ENCODE peak calls at places on chromosome 1, in five cellular contexts. E is fibroblast of mammary gland; J is uterus; C is CD4-positive, alpha-beta T cell; U is activated B cell treated with CpG ODN at 0.5 μM for 24 hours. N is an unnamed sample.

GRCh38 chr1:66676616-66677298 is 75.5 kb upstream of the DYNLT5 start:
- DNase-seq in U (no peak), C (no peak), J (peak; percentile 30), E (peak; percentile 77), N (no peak)

GRCh38 chr1:168629466-168629865 is 53.1 kb downstream of the XCL1 start:
- DNase-seq in C (no peak), U (no peak), E (peak; percentile 31), J (no peak), N (no peak)

GRCh38 chr1:164576311-164577271 is 17.6 kb downstream of the PBX1 start:
- DNase-seq in J (peak; percentile 48), C (no peak), U (no peak), E (peak; percentile 89), N (no peak)

GRCh38 chr1:66931548-66932124 is 6.8 kb downstream of the MIER1 start:
- DNase-seq in U (no peak), J (no peak), C (no peak), E (no peak), N (no peak)

GRCh38 chr1:116748272-116748671 is 6.0 kb upstream of the CD2 start:
- DNase-seq in E (no peak), U (no peak), J (no peak), C (no peak), N (no peak)

GRCh38 chr1:10599194-10599861 is 124.6 kb downstream of the PEX14 start:
- DNase-seq in C (no peak), J (no peak), E (peak; percentile 73), U (no peak), N (no peak)

GRCh38 chr1:168223681-168224515 is 1.9 kb upstream of the SFT2D2 start:
- DNase-seq in C (no peak), U (no peak), J (no peak), E (peak; percentile 47), N (no peak)

GRCh38 chr1:211579434-211580302 is 707 bp upstream of the SLC30A1 start:
- DNase-seq in E (no peak), J (peak; percentile 80), C (peak; percentile 77), U (no peak), N (no peak)

GRCh38 chr1:149848811-149849210 is 50.6 kb upstream of the BOLA1 start:
- DNase-seq in U (no peak), C (no peak), E (peak; percentile 7), J (no peak), N (no peak)

GRCh38 chr1:110088739-110089316 is 18.4 kb upstream of the ALX3 start:
- DNase-seq in U (no peak), E (no peak), J (no peak), C (no peak), N (no peak)

GRCh38 chr1:205481629-205482071 is 22.8 kb upstream of the CDK18 start:
- DNase-seq in C (no peak), E (no peak), J (no peak), U (no peak), N (no peak)

GRCh38 chr1:12543747-12544146 is 74.3 kb downstream of the DHRS3 start:
- DNase-seq in C (no peak), E (no peak), J (no peak), U (no peak), N (no peak)

GRCh38 chr1:235972316-235973090 is 92.4 kb downstream of the NID1 start:
- DNase-seq in C (no peak), E (peak; percentile 91), U (no peak), J (no peak), N (no peak)

GRCh38 chr1:199096601-199097000 is 457.8 kb downstream of the PTPRC start:
- DNase-seq in E (no peak), C (no peak), J (no peak), U (no peak), N (no peak)

GRCh38 chr1:156945881-156946661 is 25.6 kb downstream of the LRRC71 start:
- DNase-seq in C (no peak), J (no peak), E (no peak), U (no peak), N (no peak)

GRCh38 chr1:9416918-9417500 is 122.3 kb upstream of the SLC25A33 start:
- DNase-seq in E (no peak), C (no peak), U (no peak), J (no peak), N (no peak)

GRCh38 chr1:230365723-230366307 is 60.3 kb downstream of the PGBD5 start:
- DNase-seq in E (no peak), J (no peak), U (no peak), C (no peak), N (no peak)

GRCh38 chr1:165527251-165527650 is 16.5 kb upstream of the LRRC52 start:
- DNase-seq in C (no peak), J (no peak), U (no peak), E (no peak), N (no peak)

GRCh38 chr1:18618546-18619466 is 11.8 kb upstream of the PAX7 start:
- DNase-seq in J (no peak), C (no peak), E (peak; percentile 3), U (no peak), N (no peak)

GRCh38 chr1:38781872-38782617 is 77.5 kb downstream of the RRAGC start:
- DNase-seq in E (no peak), J (no peak), C (no peak), U (no peak), N (no peak)

DNA sequence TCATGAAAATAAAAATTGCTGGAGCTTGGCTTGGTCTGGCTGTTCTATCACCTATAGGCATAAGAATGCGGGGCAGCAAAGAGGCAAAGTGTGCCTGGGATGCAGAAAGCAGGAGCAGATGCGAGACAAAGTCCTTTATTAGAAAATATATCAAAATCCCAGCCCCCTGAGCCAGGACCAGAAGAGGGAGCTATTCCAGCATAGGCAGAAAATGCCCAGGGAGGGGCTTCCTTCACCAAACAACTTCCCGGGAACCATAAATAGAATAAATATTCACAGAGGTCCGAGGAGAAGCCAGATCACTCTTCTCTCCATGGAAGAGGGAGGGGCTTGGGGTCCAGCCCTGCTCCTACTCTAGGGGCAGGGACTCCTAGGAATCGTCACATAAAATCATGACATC is 5.0 kb downstream of the PPOX start:
- DNase-seq in U (no peak), E (peak; percentile 38), J (no peak), C (no peak), N (no peak)
- TF ChIP-seq CTCF in U (no peak), E (peak; percentile 41), J (no peak), C (no peak), N (no peak)

GRCh38 chr1:113905435-113905861 is 322 bp downstream of the DCLRE1B start:
- DNase-seq in E (no peak), J (peak; percentile 41), U (no peak), C (no peak), N (no peak)

GRCh38 chr1:113904292-113904673 is 316 bp downstream of the AP4B1 start:
- DNase-seq in C (no peak), J (no peak), E (no peak), U (no peak), N (no peak)

GRCh38 chr1:113903496-113904291 is 905 bp downstream of the AP4B1 start:
- DNase-seq in E (no peak), C (no peak), U (no peak), J (no peak), N (no peak)

GRCh38 chr1:113901171-113901570 is 3.4 kb downstream of the AP4B1 start:
- DNase-seq in J (no peak), U (no peak), C (no peak), E (no peak), N (no peak)

DNA sequence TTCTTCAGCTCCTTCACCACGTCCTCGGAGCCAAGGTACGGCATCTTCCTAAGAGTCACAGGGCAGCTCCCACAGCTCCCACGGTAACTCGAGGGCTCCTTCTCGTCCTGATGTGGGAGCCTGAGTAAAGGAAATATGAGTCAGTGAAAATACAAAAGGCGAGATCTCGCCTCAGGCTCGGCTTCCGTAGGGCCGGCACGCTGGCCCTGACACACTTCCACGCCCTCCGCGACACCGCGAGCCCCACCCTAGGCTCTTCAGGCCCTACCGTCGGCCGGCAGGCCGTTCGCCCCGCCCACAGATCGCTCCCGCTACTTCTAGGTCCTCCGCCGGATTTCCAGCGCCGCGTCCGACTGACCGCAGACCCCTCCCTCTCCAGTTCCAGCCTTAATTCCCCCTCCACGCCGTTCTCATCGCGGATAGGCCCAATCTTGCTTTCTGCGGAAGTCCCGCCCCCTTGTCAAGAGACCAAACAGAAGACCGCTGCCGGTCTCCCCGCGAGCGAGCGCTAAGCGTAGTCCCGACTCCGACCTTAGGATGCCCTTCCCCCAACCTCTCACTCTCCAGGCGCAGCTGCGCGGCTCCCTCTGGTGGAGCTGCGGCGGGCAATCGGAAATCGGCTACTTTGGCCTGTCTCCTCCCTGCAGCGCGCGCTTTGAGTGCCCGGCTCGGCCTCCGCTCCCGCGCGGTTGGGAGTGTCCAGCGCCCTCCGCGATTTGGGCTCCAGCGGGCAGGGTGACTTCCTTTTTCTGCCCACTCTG is at the start of the genes AP4B1 and DCLRE1B:
- DNase-seq in E (peak; percentile 100), J (peak; percentile 99), C (peak; percentile 94), U (peak; percentile 89), N (peak; percentile 97)
- TF ChIP-seq CTCF in E (peak; percentile 54), J (peak; percentile 67), C (peak; percentile 73), U (no peak), N (peak; percentile 55)

DNA sequence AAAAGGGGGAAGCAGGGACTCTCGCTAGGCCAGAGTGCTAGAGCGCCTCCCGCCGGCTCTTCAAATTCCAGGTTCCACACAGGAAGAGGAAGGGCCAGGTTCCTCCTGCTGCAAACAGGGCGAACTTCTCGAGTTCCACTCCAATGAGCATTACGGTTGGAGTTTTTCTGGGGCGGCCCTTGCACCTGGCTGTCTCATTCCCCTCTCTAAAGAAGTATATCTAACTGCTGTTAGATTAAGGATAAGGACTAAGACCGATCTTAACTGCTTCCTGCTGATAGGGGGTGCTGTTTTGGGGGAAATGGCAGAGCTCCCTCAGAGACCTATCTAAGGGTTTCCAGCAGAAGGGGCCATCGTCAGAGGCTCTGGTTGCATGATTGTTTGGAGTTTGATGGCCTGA is 138.0 kb downstream of the RABGAP1L start:
- DNase-seq in J (no peak), C (no peak), E (no peak), U (no peak), N (no peak)
- TF ChIP-seq CTCF in J (no peak), C (no peak), E (no peak), U (no peak), N (no peak)

GRCh38 chr1:16248603-16249534 is 11.9 kb upstream of the CPLANE2 start:
- DNase-seq in J (peak; percentile 88), U (no peak), E (peak; percentile 77), C (no peak), N (peak; percentile 47)
- TF ChIP-seq CTCF in J (no peak), U (no peak), E (no peak), C (no peak), N (no peak)